ENCODE peak calls at places on chromosomes 2 and 18, in ten cellular contexts. G, W, N, Y, A, B, I, M, R and X are unnamed samples.
A peak's percentile ranks its signal among the peaks of the same experiment; 100 is the strongest.

GRCh38 chr2:218877331-218877730 is 3.3 kb upstream of the WNT10A start:
- DNase-seq in G (no peak), W (no peak), I (no peak), Y (no peak), R (no peak), A (no peak), M (no peak), N (no peak), B (no peak), X (no peak)

GRCh38 chr2:227325824-227326195 is 759 bp downstream of the MFF start:
- DNase-seq in R (peak; percentile 41), B (peak; percentile 67), I (no peak), A (peak; percentile 55), G (peak; percentile 30), Y (peak; percentile 33), M (peak; percentile 33), N (peak; percentile 40), W (peak; percentile 55), X (peak; percentile 59)

GRCh38 chr18:58631301-58631700 is 2.4 kb upstream of the ALPK2 start:
- DNase-seq in R (no peak), G (no peak), W (no peak), N (no peak), M (no peak), B (no peak), A (no peak), Y (no peak), I (no peak), X (no peak)

GRCh38 chr2:120910069-120910468 is 174.4 kb downstream of the GLI2 start:
- DNase-seq in A (no peak), M (no peak), G (no peak), N (no peak), R (no peak), Y (no peak), W (no peak), I (no peak), B (no peak), X (no peak)

GRCh38 chr2:86042256-86043168 is 63.2 kb downstream of the POLR1A start:
- DNase-seq in Y (no peak), W (no peak), G (no peak), R (no peak), A (no peak), B (no peak), I (no peak), N (no peak), M (no peak), X (no peak)

GRCh38 chr18:9437049-9437448 is 38.3 kb upstream of the RALBP1 start:
- DNase-seq in A (peak; percentile 66), M (no peak), R (peak; percentile 51), G (no peak), N (no peak), Y (no peak), B (no peak), I (no peak), W (peak; percentile 44), X (peak; percentile 40)

GRCh38 chr2:8822218-8822617 is 15.2 kb downstream of the KIDINS220 start:
- DNase-seq in M (no peak), W (peak; percentile 35), G (no peak), B (no peak), I (no peak), A (peak; percentile 33), R (peak; percentile 10), Y (no peak), N (peak; percentile 81), X (peak; percentile 70)

GRCh38 chr2:190404487-190404886 is 3.7 kb upstream of the MFSD6 start:
- DNase-seq in I (no peak), M (no peak), G (no peak), A (peak; percentile 65), R (no peak), B (no peak), W (peak; percentile 42), N (peak; percentile 81), Y (peak; percentile 22), X (peak; percentile 24)

GRCh38 chr2:118732432-118732831 is 115.0 kb downstream of the EN1 start:
- DNase-seq in Y (no peak), R (peak; percentile 28), A (no peak), M (no peak), G (no peak), B (no peak), N (no peak), W (peak; percentile 29), I (no peak), X (no peak)

GRCh38 chr2:11618708-11619062 is 51.3 kb downstream of the NTSR2 start:
- DNase-seq in G (no peak), B (no peak), I (no peak), N (no peak), A (no peak), M (no peak), W (no peak), R (no peak), Y (no peak), X (no peak)

GRCh38 chr2:43178602-43179542 is 47.5 kb downstream of the ZFP36L2 start:
- DNase-seq in G (peak; percentile 59), M (no peak), A (peak; percentile 82), W (peak; percentile 88), R (peak; percentile 87), B (peak; percentile 73), Y (peak; percentile 73), I (peak; percentile 45), N (peak; percentile 95), X (peak; percentile 92)

GRCh38 chr2:132519566-132519965 is 103.0 kb downstream of the GPR39 start:
- DNase-seq in B (no peak), W (no peak), M (no peak), R (no peak), I (no peak), Y (no peak), N (no peak), G (no peak), A (no peak), X (no peak)

GRCh38 chr2:88342749-88343148 is 109.7 kb downstream of the FOXI3 start:
- DNase-seq in R (no peak), N (peak; percentile 3), Y (no peak), G (no peak), B (no peak), W (no peak), A (no peak), M (no peak), I (no peak), X (no peak)
- TF ChIP-seq CTCF in R (no peak), N (no peak), Y (no peak), G (no peak), B (no peak), W (no peak), A (no peak), M (no peak), I (no peak), X (no peak)

DNA sequence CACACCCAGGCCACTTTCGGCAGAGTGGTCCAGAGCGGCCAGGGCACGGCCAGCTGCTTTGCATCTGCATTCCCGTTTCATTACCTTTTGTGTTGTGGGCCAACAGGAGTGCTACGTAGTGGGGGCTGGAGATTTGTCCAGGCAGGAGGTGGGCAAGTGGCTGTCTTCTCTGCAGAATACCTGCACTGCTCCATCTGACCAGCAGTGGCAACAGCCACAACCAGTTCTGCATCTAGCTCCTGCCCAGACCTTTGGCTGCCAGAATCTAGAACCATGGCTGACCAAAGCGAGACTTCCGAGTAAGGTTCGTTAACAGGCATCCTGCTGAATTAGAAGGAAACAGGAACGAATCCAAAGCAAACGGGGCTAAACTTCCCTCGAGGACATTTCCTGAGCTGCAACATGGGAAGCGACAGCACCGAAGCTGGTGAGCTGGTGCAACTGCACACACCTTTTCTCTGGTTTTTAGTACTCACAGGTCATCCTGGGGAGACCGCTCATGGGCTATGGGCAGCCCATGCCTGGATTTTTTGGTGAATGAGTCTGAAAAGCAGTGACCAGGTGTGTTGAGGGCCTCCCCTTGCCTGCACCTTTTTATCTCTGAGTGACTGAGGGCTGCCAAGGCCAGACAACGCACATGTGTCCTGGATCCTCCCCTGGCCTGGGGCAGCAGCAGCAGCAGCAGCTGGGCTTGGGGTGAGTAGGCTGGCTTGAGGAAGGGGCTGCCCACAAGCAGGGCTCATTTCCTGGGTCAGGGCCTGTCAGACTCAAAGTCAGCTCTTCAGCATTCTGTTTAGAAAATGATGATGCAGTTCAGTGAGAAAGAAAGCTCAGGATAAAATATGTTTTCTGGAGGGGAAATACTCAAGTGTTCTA is 10.6 kb downstream of the GDF7 start:
- DNase-seq in W (no peak), G (no peak), A (no peak), I (no peak), B (peak; percentile 35), R (no peak), Y (no peak), M (no peak), N (no peak), X (no peak)
- TF ChIP-seq CTCF in W (no peak), G (peak; percentile 59), A (no peak), I (no peak), B (peak; percentile 43), R (no peak), Y (peak; percentile 40), M (no peak), N (no peak), X (peak; percentile 9)

GRCh38 chr2:16322308-16323130 is 343.1 kb downstream of the CYRIA start:
- DNase-seq in I (no peak), W (no peak), Y (no peak), A (no peak), B (no peak), M (no peak), R (no peak), N (no peak), G (no peak), X (no peak)

GRCh38 chr2:16323131-16323520 is 342.5 kb downstream of the CYRIA start:
- DNase-seq in W (no peak), R (no peak), N (no peak), B (no peak), Y (no peak), A (no peak), G (no peak), I (no peak), M (no peak), X (no peak)

GRCh38 chr2:16320716-16321115 is 344.9 kb downstream of the CYRIA start:
- DNase-seq in Y (no peak), I (no peak), M (no peak), G (no peak), R (no peak), B (peak; percentile 88), A (no peak), W (no peak), N (no peak), X (no peak)

GRCh38 chr2:16321256-16321655 is 344.4 kb downstream of the CYRIA start:
- DNase-seq in G (no peak), R (no peak), N (no peak), W (no peak), Y (no peak), M (no peak), B (no peak), I (no peak), A (no peak), X (no peak)

DNA sequence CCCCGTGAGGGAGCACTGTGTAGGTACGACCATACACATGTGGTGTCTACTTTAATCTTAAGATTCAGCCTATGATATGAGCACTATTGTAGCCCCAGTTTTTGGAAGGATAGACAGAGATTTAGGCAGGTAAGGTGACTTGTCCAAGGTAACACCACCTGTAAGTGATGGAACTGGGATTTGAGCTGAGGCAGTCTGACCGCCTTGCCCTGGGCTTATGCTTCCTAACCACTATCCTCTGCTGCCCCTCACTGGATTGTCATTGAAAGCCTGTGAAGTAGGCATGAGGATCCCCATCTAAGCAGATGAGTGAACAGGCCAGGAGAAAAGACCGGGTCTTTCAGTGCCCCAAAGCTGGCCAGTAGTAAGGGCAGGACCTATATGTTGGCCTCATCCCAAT is 343.8 kb downstream of the CYRIA start:
- DNase-seq in B (peak; percentile 43), W (no peak), A (no peak), M (no peak), I (no peak), N (peak; percentile 8), R (no peak), Y (no peak), G (no peak), X (no peak)
- TF ChIP-seq CTCF in B (peak; percentile 47), W (no peak), A (no peak), M (no peak), I (no peak), N (no peak), R (no peak), Y (no peak), G (no peak), X (no peak)

GRCh38 chr2:213934560-213934959 is 476.3 kb upstream of the VWC2L start:
- DNase-seq in I (no peak), G (peak; percentile 12), A (peak; percentile 2), M (peak; percentile 56), Y (peak; percentile 42), R (peak; percentile 8), N (peak; percentile 42), W (peak; percentile 35), B (peak; percentile 18), X (peak; percentile 15)
- TF ChIP-seq CTCF in I (peak; percentile 36), G (peak; percentile 79), A (peak; percentile 30), M (peak; percentile 24), Y (peak; percentile 35), R (peak; percentile 30), N (peak; percentile 26), W (peak; percentile 58), B (peak; percentile 49), X (peak; percentile 44)